ENCODE peak calls at places on chromosomes 3 and 15, in ten cellular contexts. O is activated T-cell treated with anti-CD3 and anti-CD28 coated beads, Interleukin-2, amount 50 U/mL, for 24 hours; R is MV-4-11; W is HCT116; T is amniotic stem cell; G is activated CD4-positive, alpha-beta T cell treated with anti-CD3 and anti-CD28 coated beads, Interleukin-2, amount 50 U/mL, for 1 hour; X is activated naive CD8-positive, alpha-beta T cell treated with anti-CD3 and anti-CD28 coated beads, Interleukin-2, amount 50 U/mL, for 24 hours; M is A673; L is stromal cell of bone marrow; C is stimulated activated naive CD4-positive, alpha-beta T cell. P is an unnamed sample.

GRCh38 chr3:31776016-31776415 is 205.0 kb downstream of the OSBPL10 start:
- DNase-seq in O (no peak), R (no peak), W (no peak), T (no peak), G (no peak), X (no peak), M (peak; percentile 32), L (no peak), C (no peak), P (no peak)

GRCh38 chr15:77497108-77497737 is 76.5 kb downstream of the HMG20A start:
- DNase-seq in O (no peak), R (no peak), W (no peak), T (no peak), G (no peak), X (no peak), M (peak; percentile 93), L (no peak), C (no peak), P (peak; percentile 69)

GRCh38 chr3:15557511-15557946 is 36.0 kb upstream of the COLQ start:
- DNase-seq in O (peak; percentile 55), R (peak; percentile 46), W (peak; percentile 82), T (peak; percentile 34), G (peak; percentile 41), X (peak; percentile 35), M (peak; percentile 80), L (peak; percentile 72), C (peak; percentile 45), P (peak; percentile 84)

GRCh38 chr3:128426128-128426921 is 40.4 kb downstream of the DNAJB8 start:
- DNase-seq in O (peak; percentile 80), R (no peak), W (no peak), T (no peak), G (peak; percentile 49), X (peak; percentile 72), M (peak; percentile 58), L (no peak), C (peak; percentile 51), P (peak; percentile 38)

GRCh38 chr15:90141646-90142045 is 39.4 kb upstream of the IDH2 start:
- DNase-seq in O (no peak), R (peak; percentile 42), W (no peak), T (no peak), G (no peak), X (no peak), M (no peak), L (no peak), C (no peak), P (no peak)

GRCh38 chr3:30462725-30463124 is 143.7 kb upstream of the TGFBR2 start:
- DNase-seq in O (no peak), R (no peak), W (no peak), T (no peak), G (no peak), X (no peak), M (no peak), L (no peak), C (no peak), P (no peak)

GRCh38 chr15:80934761-80935221 is 54.8 kb downstream of the MESD start:
- DNase-seq in O (no peak), R (no peak), W (no peak), T (no peak), G (no peak), X (no peak), M (peak; percentile 33), L (peak; percentile 64), C (no peak), P (peak; percentile 4)

GRCh38 chr15:101107101-101107500 is 144.7 kb downstream of the CHSY1 start:
- DNase-seq in O (no peak), R (no peak), W (no peak), T (no peak), G (no peak), X (no peak), M (no peak), L (no peak), C (no peak), P (no peak)

GRCh38 chr15:90893175-90894090 is 9.1 kb downstream of the FES start:
- DNase-seq in O (no peak), R (no peak), W (peak; percentile 50), T (no peak), G (no peak), X (peak; percentile 46), M (no peak), L (no peak), C (no peak), P (no peak)

GRCh38 chr15:78149805-78150751 is 916 bp downstream of the IDH3A start:
- DNase-seq in O (no peak), R (no peak), W (no peak), T (no peak), G (no peak), X (no peak), M (no peak), L (no peak), C (no peak), P (peak; percentile 26)

GRCh38 chr3:105505167-105505566 is 138.5 kb downstream of the ALCAM start:
- DNase-seq in O (no peak), R (peak; percentile 64), W (no peak), T (no peak), G (no peak), X (no peak), M (no peak), L (no peak), C (no peak), P (no peak)

GRCh38 chr3:48663489-48664312 is 1.0 kb upstream of the CELSR3 start:
- DNase-seq in O (peak; percentile 90), R (peak; percentile 97), W (peak; percentile 98), T (peak; percentile 90), G (peak; percentile 80), X (peak; percentile 95), M (peak; percentile 91), L (peak; percentile 95), C (peak; percentile 60), P (peak; percentile 99)

GRCh38 chr15:32014953-32015352 is 15.4 kb upstream of the CHRNA7 start:
- DNase-seq in O (no peak), R (no peak), W (no peak), T (no peak), G (no peak), X (no peak), M (no peak), L (no peak), C (no peak), P (no peak)

GRCh38 chr3:79878697-79879096 is 110.9 kb upstream of the ROBO1 start:
- DNase-seq in O (no peak), R (no peak), W (no peak), T (no peak), G (no peak), X (no peak), M (no peak), L (no peak), C (no peak), P (no peak)

GRCh38 chr3:9503283-9503682 is 50.3 kb downstream of the LHFPL4 start:
- DNase-seq in O (peak; percentile 84), R (peak; percentile 30), W (peak; percentile 71), T (no peak), G (peak; percentile 68), X (peak; percentile 79), M (peak; percentile 74), L (peak; percentile 17), C (peak; percentile 67), P (peak; percentile 79)

GRCh38 chr15:36779744-36780408 is 200.4 kb downstream of the CDIN1 start:
- DNase-seq in O (no peak), R (peak; percentile 44), W (no peak), T (no peak), G (no peak), X (no peak), M (no peak), L (no peak), C (no peak), P (no peak)

P was measured in SK-MEL-5.